ENCODE peak calls at places on chromosomes 13 and 19, in nine cellular contexts. T is A549; P is heart right ventricle; E is tibial artery; J is fibroblast of lung; I is adrenal gland; Y is CD8-positive, alpha-beta T cell; F is cardiac muscle cell; A is kidney. W is an unnamed sample.

GRCh38 chr19:21082011-21082975 is at the start of gene ZNF714:
- DNase-seq in E (peak; percentile 93), J (peak; percentile 84), F (peak; percentile 88), A (peak; percentile 96), P (peak; percentile 93), Y (peak; percentile 80), T (peak; percentile 51), I (peak; percentile 91), W (peak; percentile 91)

GRCh38 chr19:8004723-8005513 is 523 bp downstream of the ELAVL1 start:
- DNase-seq in I (no peak), Y (peak; percentile 30), T (no peak), A (no peak), P (no peak), J (peak; percentile 12), F (peak; percentile 53), E (no peak), W (no peak)

GRCh38 chr13:33153421-33154381 is 131.9 kb downstream of the STARD13 start:
- DNase-seq in J (no peak), T (no peak), I (peak; percentile 68), E (peak; percentile 71), P (peak; percentile 73), A (peak; percentile 89), F (no peak), Y (no peak), W (no peak)

GRCh38 chr13:99997702-99998219 is 16.2 kb downstream of the ZIC2 start:
- DNase-seq in A (no peak), T (no peak), J (no peak), I (no peak), Y (no peak), E (no peak), F (no peak), P (no peak), W (no peak)

GRCh38 chr13:75725784-75726183 is 89.7 kb downstream of the LMO7 start:
- DNase-seq in A (no peak), T (no peak), E (no peak), J (no peak), Y (no peak), P (no peak), I (no peak), F (peak; percentile 33), W (no peak)

GRCh38 chr13:50566646-50567045 is 276.8 kb downstream of the DLEU7 start:
- DNase-seq in Y (no peak), E (no peak), F (no peak), A (no peak), P (no peak), T (no peak), I (no peak), J (no peak), W (no peak)

GRCh38 chr13:29847501-29847983 is 2.9 kb downstream of the UBL3 start:
- DNase-seq in I (peak; percentile 35), A (no peak), J (peak; percentile 59), E (no peak), Y (no peak), T (no peak), F (peak; percentile 35), P (peak; percentile 9), W (no peak)

GRCh38 chr13:37460211-37460610 is 138.4 kb downstream of the POSTN start:
- DNase-seq in I (no peak), E (no peak), A (no peak), Y (no peak), T (no peak), P (no peak), F (no peak), J (no peak), W (no peak)

GRCh38 chr19:19489804-19490204 is 25.5 kb downstream of the TSSK6 start:
- DNase-seq in P (no peak), I (no peak), A (peak; percentile 81), E (no peak), F (peak; percentile 16), Y (no peak), T (no peak), J (no peak), W (no peak)

GRCh38 chr13:112735791-112736190 is 46.0 kb downstream of the ATP11A start:
- DNase-seq in Y (no peak), P (no peak), I (no peak), J (no peak), F (no peak), T (no peak), E (no peak), A (no peak), W (no peak)

GRCh38 chr13:69155136-69155535 is 952.5 kb upstream of the ATXN8OS start:
- DNase-seq in F (no peak), T (no peak), A (no peak), P (no peak), Y (no peak), E (no peak), I (no peak), J (no peak), W (no peak)

GRCh38 chr19:51514866-51515481 is 13.4 kb upstream of the SIGLEC12 start:
- DNase-seq in E (no peak), J (peak; percentile 60), I (no peak), F (peak; percentile 51), T (peak; percentile 48), A (no peak), P (no peak), Y (no peak), W (peak; percentile 44)

GRCh38 chr13:18962168-18962734 is 219.4 kb downstream of the TUBA3C start:
- DNase-seq in T (no peak), A (peak; percentile 55), J (no peak), P (no peak), Y (no peak), F (no peak), I (no peak), E (peak; percentile 42), W (no peak)

GRCh38 chr13:23715092-23715761 is 145.0 kb downstream of the TNFRSF19 start:
- DNase-seq in Y (no peak), P (no peak), I (no peak), A (no peak), F (no peak), E (no peak), T (no peak), J (no peak), W (no peak)

GRCh38 chr13:35966024-35966423 is 165.2 kb downstream of the DCLK1 start:
- DNase-seq in P (no peak), A (no peak), T (no peak), Y (no peak), F (no peak), E (no peak), J (peak; percentile 44), I (no peak), W (no peak)

GRCh38 chr13:35963982-35964665 is 167.1 kb downstream of the DCLK1 start:
- DNase-seq in I (no peak), P (no peak), A (no peak), Y (no peak), F (no peak), T (no peak), J (peak; percentile 4), E (no peak), W (no peak)

GRCh38 chr13:35964764-35965163 is 166.4 kb downstream of the DCLK1 start:
- DNase-seq in A (no peak), P (no peak), J (peak; percentile 95), F (no peak), Y (no peak), E (no peak), T (no peak), I (no peak), W (no peak)

GRCh38 chr13:35961461-35962220 is 169.5 kb downstream of the DCLK1 start:
- DNase-seq in Y (no peak), P (no peak), T (no peak), A (no peak), F (no peak), I (no peak), J (peak; percentile 39), E (no peak), W (no peak)

DNA sequence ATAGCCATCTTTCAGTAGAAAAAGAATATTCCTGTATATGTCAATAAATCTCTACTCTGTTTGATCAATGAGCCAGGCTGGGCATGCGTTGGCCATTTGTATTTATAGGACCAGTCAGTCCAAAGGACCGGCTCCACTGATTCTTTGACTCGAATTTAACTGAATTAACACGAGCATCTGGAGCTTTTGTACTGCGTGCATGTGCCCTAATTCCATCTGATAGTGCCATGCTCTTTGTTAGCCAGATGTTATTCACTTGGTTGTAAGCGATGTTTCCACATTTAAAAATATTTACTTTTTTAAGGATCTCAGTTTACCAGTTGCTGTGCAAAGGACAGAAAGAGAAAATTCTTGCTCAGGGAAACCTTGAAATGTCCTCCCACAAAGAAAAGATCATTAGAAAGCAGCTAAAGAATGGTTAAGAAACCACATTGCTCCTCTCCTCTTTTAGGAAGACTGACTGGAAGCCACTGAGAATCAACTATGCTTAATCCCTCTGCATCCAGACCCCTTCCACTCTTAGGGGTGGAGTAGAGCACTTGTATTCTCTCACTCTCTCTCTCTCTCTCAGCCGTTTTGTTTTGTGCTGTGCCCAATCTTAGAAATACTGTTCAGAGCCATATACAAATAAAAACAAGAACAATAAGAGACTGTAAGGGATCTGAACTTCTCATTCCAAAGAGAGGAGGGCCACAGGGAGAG is 165.8 kb downstream of the DCLK1 start:
- DNase-seq in F (no peak), T (no peak), P (no peak), I (no peak), A (no peak), E (no peak), Y (no peak), J (peak; percentile 5), W (no peak)
- H3K27ac ChIP-seq in F (no peak overlapping the region), T (no peak overlapping the region), P (no peak overlapping the region), I (no peak overlapping the region), A (no peak overlapping the region), E (peak overlapping the region; percentile 39), Y (no peak overlapping the region), J (no peak overlapping the region), W (no peak overlapping the region)

GRCh38 chr13:87274209-87274819 is 396.9 kb upstream of the SLITRK5 start:
- DNase-seq in I (peak; percentile 38), Y (no peak), J (peak; percentile 71), P (peak; percentile 15), T (no peak), E (no peak), A (no peak), F (peak; percentile 77), W (peak; percentile 19)
- TF ChIP-seq CTCF in I (peak; percentile 27), Y (no peak), J (peak; percentile 74), P (peak; percentile 29), T (peak; percentile 55), E (no peak), A (peak; percentile 55), F (peak; percentile 53), W (peak; percentile 67)

GRCh38 chr19:18422530-18423191 is 3.5 kb downstream of the SSBP4 start:
- DNase-seq in T (no peak), A (peak; percentile 75), I (no peak), Y (no peak), P (no peak), E (no peak), F (no peak), J (no peak), W (no peak)
- H3K27ac ChIP-seq in T (no peak overlapping the region), A (no peak overlapping the region), I (no peak overlapping the region), Y (no peak overlapping the region), P (no peak overlapping the region), E (no peak overlapping the region), F (no peak overlapping the region), J (no peak overlapping the region), W (peak overlapping the region; percentile 86)

DNA sequence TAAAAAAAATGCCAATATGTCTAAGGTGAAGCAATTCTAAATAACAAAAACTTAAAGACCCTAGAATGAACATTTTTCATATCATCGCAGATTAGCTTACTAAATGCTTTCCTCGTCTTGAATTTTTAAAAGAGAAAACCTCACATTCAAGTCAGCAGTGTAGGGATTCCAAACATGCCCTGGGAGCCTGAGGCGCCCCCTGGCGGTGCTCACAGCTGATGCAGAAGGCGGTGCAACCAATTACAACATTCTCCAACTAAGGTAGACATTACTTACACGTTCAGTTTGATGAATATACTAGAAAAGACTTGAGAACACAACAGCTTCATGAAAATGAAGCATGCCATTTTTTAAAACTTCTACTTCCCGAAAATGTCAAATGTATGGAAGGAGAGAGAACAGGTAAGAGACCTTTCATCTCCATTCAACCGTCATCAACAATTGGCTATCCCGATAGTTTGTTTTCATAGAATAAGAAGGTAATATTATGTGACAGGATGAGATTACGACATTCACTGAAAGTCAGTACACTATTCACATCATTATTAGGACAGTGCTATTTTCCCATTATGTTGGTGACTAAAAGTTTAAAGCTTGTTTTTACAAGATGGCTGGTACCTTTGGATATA is 304.4 kb downstream of the DCLK1 start:
- DNase-seq in F (no peak), I (no peak), A (no peak), Y (no peak), T (no peak), P (no peak), E (no peak), J (no peak), W (no peak)
- TF ChIP-seq CTCF in F (peak; percentile 3), I (no peak), A (no peak), Y (no peak), T (peak; percentile 12), P (no peak), E (no peak), J (peak; percentile 15), W (no peak)